ENCODE peak calls at places on chromosomes 13 and 19, in nine cellular contexts. Q is WTC11, T is cardiac fibroblast, P is SK-N-SH, O is WERI-Rb-1, I is hepatocyte, E is iPS-NIHi11, W is KG1, H is fibroblast of the aortic adventitia. R is an unnamed sample.

GRCh38 chr13:89784161-89784809 is 1563.2 kb upstream of the MIR17HG start:
- DNase-seq in H (no peak), P (no peak), O (no peak), E (no peak), Q (no peak), I (no peak), T (no peak), W (no peak), R (no peak)

GRCh38 chr19:3798137-3798536 is 12.0 kb upstream of the MATK start:
- DNase-seq in T (no peak), Q (no peak), W (peak; percentile 30), P (no peak), H (no peak), O (no peak), I (no peak), E (no peak), R (no peak)

GRCh38 chr13:21556051-21556450 is 47.9 kb downstream of the MICU2 start:
- DNase-seq in W (no peak), T (peak; percentile 6), E (no peak), I (no peak), O (no peak), P (no peak), Q (no peak), H (no peak), R (no peak)

GRCh38 chr13:44978328-44978727 is 10.9 kb downstream of the NUFIP1 start:
- DNase-seq in E (no peak), P (no peak), H (no peak), I (no peak), W (no peak), T (no peak), Q (no peak), O (no peak), R (no peak)

GRCh38 chr13:99051768-99052455 is 74.0 kb upstream of the DOCK9 start:
- DNase-seq in P (no peak), Q (no peak), O (no peak), W (no peak), I (no peak), T (no peak), E (no peak), H (no peak), R (no peak)

GRCh38 chr19:33720691-33721682 is 75.7 kb upstream of the KCTD15 start:
- DNase-seq in P (no peak), T (no peak), I (no peak), E (no peak), W (no peak), O (no peak), H (no peak), Q (no peak), R (no peak)

GRCh38 chr19:33441277-33441699 is 67.8 kb downstream of the CEBPG start:
- DNase-seq in H (no peak), P (no peak), O (no peak), W (no peak), E (no peak), Q (no peak), I (no peak), T (no peak), R (no peak)

GRCh38 chr13:24511019-24511823 is 1.4 kb downstream of the PARP4 start:
- DNase-seq in I (peak; percentile 67), O (no peak), Q (no peak), E (peak; percentile 32), H (peak; percentile 78), W (no peak), T (peak; percentile 82), P (peak; percentile 32), R (peak; percentile 10)

GRCh38 chr19:36460046-36460445 is 29.3 kb downstream of the ZNF566 start:
- DNase-seq in I (no peak), O (no peak), Q (no peak), T (no peak), H (peak; percentile 11), E (no peak), W (no peak), P (no peak), R (no peak)

GRCh38 chr13:78657699-78658629 is 991 bp downstream of the OBI1 start:
- DNase-seq in W (no peak), Q (no peak), P (peak; percentile 22), O (no peak), T (peak; percentile 21), I (no peak), E (peak; percentile 76), H (peak; percentile 16), R (no peak)

GRCh38 chr13:94280357-94280756 is 199.1 kb downstream of the DCT start:
- DNase-seq in W (no peak), Q (no peak), O (no peak), T (no peak), P (no peak), E (no peak), I (no peak), H (no peak), R (no peak)

GRCh38 chr19:33763661-33764343 is 32.9 kb upstream of the KCTD15 start:
- DNase-seq in O (no peak), E (no peak), H (no peak), T (no peak), I (no peak), P (peak; percentile 91), W (no peak), Q (no peak), R (no peak)

GRCh38 chr19:47790398-47790814 is 11.9 kb downstream of the SELENOW start:
- DNase-seq in P (peak; percentile 84), E (peak; percentile 93), Q (peak; percentile 100), O (peak; percentile 100), I (peak; percentile 91), W (no peak), H (peak; percentile 63), T (peak; percentile 78), R (no peak)

GRCh38 chr13:25768726-25769270 is 283.0 kb downstream of the SHISA2 start:
- DNase-seq in Q (no peak), W (no peak), H (no peak), E (no peak), I (no peak), O (no peak), P (no peak), T (peak; percentile 27), R (no peak)

GRCh38 chr19:21047712-21048111 is 27.3 kb downstream of the ZNF430 start:
- DNase-seq in P (no peak), Q (no peak), O (no peak), H (no peak), T (no peak), W (no peak), I (no peak), E (no peak), R (no peak)

GRCh38 chr13:104253063-104253680 is 1187.0 kb upstream of the SLC10A2 start:
- DNase-seq in H (no peak), I (no peak), W (no peak), T (peak; percentile 12), P (no peak), E (no peak), O (no peak), Q (no peak), R (no peak)

GRCh38 chr19:56333506-56333905 is 18.9 kb upstream of the ZSCAN5A start:
- DNase-seq in I (peak; percentile 77), P (peak; percentile 64), Q (peak; percentile 37), O (peak; percentile 46), H (peak; percentile 66), E (peak; percentile 30), T (peak; percentile 78), W (peak; percentile 46), R (no peak)

GRCh38 chr13:35712907-35713685 is 236.6 kb upstream of the MAB21L1 start:
- DNase-seq in H (peak; percentile 58), W (no peak), O (no peak), E (no peak), T (no peak), I (peak; percentile 48), P (peak; percentile 47), Q (no peak), R (peak; percentile 28)

GRCh38 chr13:33219926-33220325 is 65.6 kb downstream of the STARD13 start:
- DNase-seq in P (no peak), Q (no peak), H (no peak), E (no peak), O (no peak), T (no peak), W (no peak), I (no peak), R (no peak)

R was measured in SK-N-MC.